ENCODE peak calls at places on chromosomes 7 and 10, in eight cellular contexts. D, X, Q, T, S, J, G and L are unnamed samples.

GRCh38 chr10:89553064-89553734 is 17.8 kb upstream of the SLC16A12 start:
- DNase-seq in D (no peak), X (peak; percentile 37), Q (no peak), T (peak; percentile 82), S (no peak), J (no peak), G (peak; percentile 93), L (no peak)

GRCh38 chr7:71457021-71457420 is 325.1 kb downstream of the GALNT17 start:
- DNase-seq in D (no peak), X (no peak), Q (peak; percentile 77), T (no peak), S (no peak), J (no peak), G (no peak), L (no peak)

GRCh38 chr7:22295402-22296264 is 61.3 kb downstream of the RAPGEF5 start:
- DNase-seq in D (no peak), X (no peak), Q (peak; percentile 17), T (no peak), S (no peak), J (no peak), G (peak; percentile 80), L (no peak)

GRCh38 chr7:74372511-74373111 is 81.1 kb upstream of the GTF2IRD1 start:
- DNase-seq in D (no peak), X (no peak), Q (peak; percentile 62), T (no peak), S (peak; percentile 83), J (peak; percentile 90), G (no peak), L (no peak)

GRCh38 chr10:75605096-75605495 is 173.7 kb downstream of the LRMDA start:
- DNase-seq in D (no peak), X (no peak), Q (no peak), T (no peak), S (no peak), J (no peak), G (no peak), L (no peak)

GRCh38 chr10:201328-201771 is 66.1 kb downstream of the ZMYND11 start:
- DNase-seq in D (no peak), X (no peak), Q (peak; percentile 10), T (no peak), S (no peak), J (no peak), G (peak; percentile 81), L (no peak)

GRCh38 chr10:91077549-91078017 is 142.9 kb upstream of the PCGF5 start:
- DNase-seq in D (no peak), X (no peak), Q (no peak), T (no peak), S (no peak), J (no peak), G (peak; percentile 81), L (no peak)

GRCh38 chr7:68752485-68752884 is 845.8 kb upstream of the AUTS2 start:
- DNase-seq in D (no peak), X (no peak), Q (no peak), T (no peak), S (no peak), J (no peak), G (no peak), L (no peak)

GRCh38 chr7:1845536-1846311 is 175.6 kb downstream of the ELFN1 start:
- DNase-seq in D (no peak), X (no peak), Q (no peak), T (no peak), S (peak; percentile 73), J (peak; percentile 44), G (no peak), L (no peak)

GRCh38 chr10:128612631-128613030 is 486.4 kb upstream of the MKI67 start:
- DNase-seq in D (no peak), X (no peak), Q (no peak), T (no peak), S (no peak), J (no peak), G (no peak), L (no peak)

GRCh38 chr10:21399392-21400015 is 126.0 kb downstream of the SKIDA1 start:
- DNase-seq in D (no peak), X (peak; percentile 66), Q (no peak), T (no peak), S (no peak), J (no peak), G (peak; percentile 50), L (no peak)

GRCh38 chr7:151462306-151462779 is 22.4 kb upstream of the CRYGN start:
- DNase-seq in D (no peak), X (no peak), Q (peak; percentile 66), T (no peak), S (no peak), J (no peak), G (no peak), L (no peak)

GRCh38 chr10:127040756-127041155 is 135.5 kb downstream of the DOCK1 start:
- DNase-seq in D (no peak), X (no peak), Q (no peak), T (no peak), S (no peak), J (no peak), G (no peak), L (no peak)

GRCh38 chr7:37201003-37201875 is 247.4 kb downstream of the ELMO1 start:
- DNase-seq in D (peak; percentile 94), X (peak; percentile 64), Q (peak; percentile 90), T (peak; percentile 61), S (no peak), J (peak; percentile 94), G (peak; percentile 87), L (peak; percentile 83)

GRCh38 chr7:156143683-156144082 is 331.4 kb upstream of the SHH start:
- DNase-seq in D (peak; percentile 56), X (no peak), Q (no peak), T (no peak), S (peak; percentile 38), J (no peak), G (no peak), L (no peak)

GRCh38 chr10:117112220-117112619 is 25.9 kb downstream of the VAX1 start:
- DNase-seq in D (no peak), X (peak; percentile 13), Q (peak; percentile 33), T (peak; percentile 15), S (no peak), J (no peak), G (no peak), L (no peak)

GRCh38 chr10:126062132-126063032 is 166.0 kb downstream of the FANK1 start:
- DNase-seq in D (no peak), X (no peak), Q (no peak), T (peak; percentile 82), S (no peak), J (peak; percentile 84), G (peak; percentile 97), L (peak; percentile 95)

GRCh38 chr7:151560243-151560642 is 40.5 kb upstream of the RHEB start:
- DNase-seq in D (peak; percentile 20), X (no peak), Q (no peak), T (no peak), S (no peak), J (no peak), G (no peak), L (no peak)

GRCh38 chr10:97780991-97781540 is 9.3 kb upstream of the SFRP5 start:
- DNase-seq in D (no peak), X (no peak), Q (no peak), T (no peak), S (no peak), J (no peak), G (no peak), L (no peak)

GRCh38 chr10:84176836-84177474 is 3.4 kb downstream of the GPR15LG start:
- DNase-seq in D (peak; percentile 80), X (no peak), Q (no peak), T (no peak), S (peak; percentile 51), J (no peak), G (no peak), L (no peak)

GRCh38 chr10:26468291-26468690 is 30.1 kb downstream of the APBB1IP start:
- DNase-seq in D (no peak), X (peak; percentile 41), Q (no peak), T (no peak), S (no peak), J (no peak), G (no peak), L (no peak)

GRCh38 chr7:68785036-68785435 is 813.2 kb upstream of the AUTS2 start:
- DNase-seq in D (no peak), X (no peak), Q (no peak), T (no peak), S (no peak), J (no peak), G (no peak), L (no peak)

GRCh38 chr10:103480521-103480920 is 1.5 kb upstream of the CALHM3 start:
- DNase-seq in D (no peak), X (no peak), Q (no peak), T (no peak), S (no peak), J (no peak), G (no peak), L (no peak)

DNA sequence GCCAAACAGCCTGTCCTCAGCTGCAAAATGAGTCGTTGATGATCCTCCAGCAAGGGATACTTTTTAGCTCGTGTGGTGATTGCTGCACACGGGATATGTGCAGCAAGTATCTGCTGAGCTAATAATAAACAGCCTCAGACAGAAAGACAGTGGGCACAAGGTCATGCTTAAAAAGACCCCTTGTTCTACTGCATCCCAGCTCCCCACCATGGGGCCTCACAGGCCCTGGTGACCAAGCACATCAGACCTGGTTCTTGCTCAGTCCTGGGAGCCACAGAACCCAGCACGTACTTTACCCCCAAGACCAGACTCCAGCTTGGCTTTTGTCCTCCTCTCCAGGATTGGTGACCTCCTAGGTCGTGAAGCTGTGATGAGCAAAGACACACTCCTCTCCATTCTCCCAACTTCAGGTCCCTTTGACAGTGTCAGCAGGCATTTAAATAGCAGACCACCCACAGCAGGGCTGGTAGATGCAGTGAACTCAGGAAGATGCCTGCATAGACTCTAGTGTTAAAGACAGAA is 50.5 kb downstream of the EGFR start:
- DNase-seq in D (no peak), X (peak; percentile 73), Q (no peak), T (no peak), S (no peak), J (no peak), G (no peak), L (no peak)
- H3K4me1 ChIP-seq in D (peaks cover 64% of the 10 kb centered on the region), X (peaks cover 98% of the 10 kb centered on the region), Q (peaks cover 19% of the 10 kb centered on the region), T (peaks cover 86% of the 10 kb centered on the region), S (peaks cover 36% of the 10 kb centered on the region), J (peaks cover 58% of the 10 kb centered on the region), G (peaks cover 27% of the 10 kb centered on the region), L (peaks cover 67% of the 10 kb centered on the region)

DNA sequence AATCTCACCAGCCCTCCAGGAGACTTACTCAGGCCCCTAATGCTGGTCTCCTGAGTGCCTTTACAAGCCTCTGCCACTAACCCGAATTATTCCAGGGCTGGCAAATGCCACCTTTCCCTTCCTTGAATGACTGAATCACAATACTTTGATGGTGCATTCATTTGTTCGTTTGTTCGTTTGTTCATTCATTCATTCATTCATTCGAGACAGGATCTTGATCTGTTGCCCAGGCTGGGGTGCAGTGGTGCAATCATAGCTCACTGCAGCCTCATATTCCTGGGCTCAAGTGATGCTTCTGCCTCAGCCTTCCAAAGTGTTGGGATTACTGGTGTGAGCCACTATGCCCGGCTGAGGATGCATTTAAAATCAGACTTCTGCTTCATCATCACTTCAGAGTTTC is 6.0 kb downstream of the ZNF12 start:
- DNase-seq in D (no peak), X (no peak), Q (no peak), T (no peak), S (no peak), J (no peak), G (no peak), L (no peak)
- H3K4me3 ChIP-seq in D (no peak overlapping the region), X (no peak overlapping the region), Q (no peak overlapping the region), T (no peak overlapping the region), S (no peak overlapping the region), J (no peak overlapping the region), G (no peak overlapping the region), L (no peak overlapping the region)

GRCh38 chr7:16644624-16644986 is 949 bp downstream of the ANKMY2 start:
- DNase-seq in D (peak; percentile 89), X (peak; percentile 9), Q (no peak), T (no peak), S (peak; percentile 80), J (peak; percentile 82), G (no peak), L (peak; percentile 79)
- TF ChIP-seq POLR2AphosphoS5 in D (peak; percentile 60), X (no peak), Q (no peak), T (peak; percentile 67), S (no peak), J (no peak), G (no peak), L (no peak)

GRCh38 chr7:43650457-43651052 is 67.6 kb downstream of the STK17A start:
- DNase-seq in D (no peak), X (no peak), Q (no peak), T (no peak), S (no peak), J (no peak), G (peak; percentile 80), L (no peak)
- H3K4me1 ChIP-seq in D (peaks cover 67% of the 10 kb centered on the region), X (peaks cover 67% of the 10 kb centered on the region), Q (peaks cover 61% of the 10 kb centered on the region), T (peaks cover 65% of the 10 kb centered on the region), S (peaks cover 47% of the 10 kb centered on the region), J (peaks cover 60% of the 10 kb centered on the region), G (peaks cover 68% of the 10 kb centered on the region), L (peaks cover 61% of the 10 kb centered on the region)